ENCODE peak calls at places on chromosomes 2 and 18, in four cellular contexts. S, F, J and H are unnamed samples.

GRCh38 chr2:20229322-20230201 is 4.6 kb upstream of the SDC1 start:
- DNase-seq in S (no peak), F (no peak), J (no peak), H (no peak)

GRCh38 chr18:9335255-9336045 is 877 bp downstream of the TWSG1 start:
- DNase-seq in S (no peak), F (peak; percentile 29), J (no peak), H (peak; percentile 19)

GRCh38 chr2:241788572-241788971 is 11.9 kb downstream of the GAL3ST2 start:
- DNase-seq in S (no peak), F (no peak), J (no peak), H (no peak)

GRCh38 chr2:219650426-219651248 is 23.2 kb downstream of the SLC4A3 start:
- DNase-seq in S (no peak), F (no peak), J (no peak), H (no peak)

GRCh38 chr2:212777020-212777491 is 238.5 kb upstream of the ERBB4 start:
- DNase-seq in S (peak; percentile 61), F (peak; percentile 46), J (peak; percentile 46), H (peak; percentile 93)

GRCh38 chr2:151482310-151482709 is 72.6 kb downstream of the RIF1 start:
- DNase-seq in S (no peak), F (no peak), J (no peak), H (no peak)

GRCh38 chr18:62621546-62621945 is 93.8 kb upstream of the PHLPP1 start:
- DNase-seq in S (no peak), F (no peak), J (no peak), H (peak; percentile 93)

GRCh38 chr18:23172981-23173380 is 37.7 kb downstream of the CABLES1 start:
- DNase-seq in S (no peak), F (no peak), J (no peak), H (no peak)

GRCh38 chr2:84807063-84807485 is 73.8 kb downstream of the TRABD2A start:
- DNase-seq in S (no peak), F (peak; percentile 100), J (peak; percentile 98), H (peak; percentile 44)

GRCh38 chr18:48139427-48140347 is 209.2 kb upstream of the SMAD2 start:
- DNase-seq in S (no peak), F (no peak), J (no peak), H (no peak)

GRCh38 chr2:15623898-15624541 is 32.4 kb downstream of the DDX1 start:
- DNase-seq in S (no peak), F (no peak), J (no peak), H (no peak)

GRCh38 chr2:172844021-172844420 is 108.4 kb downstream of the RAPGEF4 start:
- DNase-seq in S (no peak), F (no peak), J (no peak), H (no peak)

GRCh38 chr2:169106563-169107545 is 37.5 kb downstream of the DHRS9 start:
- DNase-seq in S (no peak), F (no peak), J (no peak), H (no peak)

DNA sequence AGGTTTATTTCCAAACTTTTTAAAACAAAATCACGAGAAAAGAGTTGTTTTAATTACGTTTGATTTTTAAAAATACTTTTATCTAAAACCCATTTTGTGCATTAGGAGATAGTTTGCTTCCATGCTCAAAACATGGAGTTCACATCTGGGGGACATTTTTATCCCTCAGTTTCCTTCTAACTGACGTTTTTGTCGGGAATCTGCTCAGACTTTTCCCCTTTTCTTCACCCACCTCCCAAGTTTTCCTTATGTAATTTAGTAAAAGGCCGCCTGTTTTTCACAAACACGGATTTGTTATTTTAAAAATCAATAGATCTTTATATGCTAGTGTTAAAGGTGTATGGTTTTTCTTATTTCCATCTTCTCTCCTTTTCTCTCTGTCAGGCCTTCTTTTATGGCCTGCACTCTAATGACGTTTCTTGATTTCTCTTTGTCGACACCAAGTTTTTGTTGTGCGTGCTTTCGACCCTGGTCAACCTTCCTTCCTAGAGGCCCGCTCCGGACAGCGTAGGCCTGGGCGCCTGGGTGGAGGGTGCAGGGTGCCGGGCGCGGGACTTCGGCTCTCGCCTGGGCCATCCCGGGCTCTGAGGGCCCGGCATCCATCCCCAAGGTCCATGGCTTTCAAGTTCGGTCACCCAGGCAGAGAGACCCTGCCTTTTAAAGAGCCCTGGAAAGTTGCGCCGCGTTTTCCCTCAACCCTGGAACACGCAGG is 3.9 kb upstream of the SATB2 start:
- DNase-seq in S (peak; percentile 27), F (no peak), J (no peak), H (no peak)
- H3K23ac ChIP-seq in S (no peak overlapping the region), F (no peak overlapping the region), J (no peak overlapping the region), H (no peak overlapping the region)

GRCh38 chr2:232418466-232419244 is 12.0 kb downstream of the ALPG start:
- DNase-seq in S (no peak), F (no peak), J (peak; percentile 49), H (peak; percentile 20)
- H3K23ac ChIP-seq in S (peak overlapping the region; percentile 96), F (no peak overlapping the region), J (no peak overlapping the region), H (no peak overlapping the region)

DNA sequence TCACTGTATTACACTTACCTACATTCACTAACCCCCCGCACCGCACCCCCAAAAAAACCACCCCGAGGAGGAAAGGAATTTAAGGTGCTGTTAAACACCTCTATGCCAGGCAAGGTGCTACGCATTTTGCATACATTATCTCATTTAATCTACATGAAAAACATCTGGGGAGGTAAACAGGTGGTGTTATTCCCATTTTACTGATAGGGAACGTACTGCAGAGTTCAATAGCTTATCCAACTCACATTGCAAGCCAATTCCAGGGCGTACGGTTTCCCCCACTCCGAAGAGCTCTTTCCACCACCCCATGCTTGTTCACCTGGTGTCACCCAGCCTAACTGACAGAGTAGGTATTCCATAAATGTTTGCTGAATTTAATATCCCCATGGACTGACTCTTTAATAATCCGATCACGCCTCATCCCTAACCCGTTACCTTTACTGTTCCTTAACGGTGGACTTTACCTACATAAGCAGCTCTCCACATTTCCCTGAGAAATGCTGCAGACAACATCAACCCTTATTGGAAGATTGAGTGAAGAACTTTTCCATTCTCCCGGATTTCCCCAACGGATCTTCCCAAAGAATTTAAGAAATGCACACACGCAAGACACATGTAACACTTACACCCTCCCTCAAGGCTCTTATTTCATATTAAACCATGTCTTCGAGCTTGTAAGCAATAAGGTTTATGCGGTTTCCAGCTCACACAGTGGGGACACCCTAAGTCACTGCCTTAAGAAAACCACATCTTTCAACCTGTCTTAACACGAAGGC is 1.2 kb downstream of the RAPH1 start:
- DNase-seq in S (peak; percentile 9), F (peak; percentile 78), J (peak; percentile 78), H (peak; percentile 27)
- H3K23ac ChIP-seq in S (no peak overlapping the region), F (peak overlapping the region; percentile 79), J (no peak overlapping the region), H (no peak overlapping the region)

GRCh38 chr2:157790780-157791179 is 85.3 kb downstream of the ACVR1 start:
- DNase-seq in S (no peak), F (no peak), J (peak; percentile 9), H (peak; percentile 69)
- H3K23ac ChIP-seq in S (no peak overlapping the region), F (no peak overlapping the region), J (no peak overlapping the region), H (no peak overlapping the region)